ENCODE peak calls at places on chromosomes 7 and 10, in six cellular contexts. X is GM12878, G is K562, M is SK-N-SH, P is A549, Z is HepG2. R is an unnamed sample.

GRCh38 chr10:115047705-115048104 is 45.5 kb upstream of the ATRNL1 start:
- DNase-seq in X (no peak), G (no peak), M (no peak), P (no peak), Z (no peak), R (no peak)

GRCh38 chr7:120833551-120833950 is 24.4 kb downstream of the TSPAN12 start:
- DNase-seq in X (no peak), G (no peak), M (no peak), P (no peak), Z (no peak), R (no peak)

GRCh38 chr7:479948-480499 is 39.6 kb downstream of the PDGFA start:
- DNase-seq in X (no peak), G (peak; percentile 28), M (no peak), P (no peak), Z (no peak), R (no peak)

GRCh38 chr7:16817536-16817935 is 12.7 kb upstream of the AGR2 start:
- DNase-seq in X (no peak), G (no peak), M (no peak), P (peak; percentile 79), Z (no peak), R (peak; percentile 74)

GRCh38 chr7:104327963-104328307 is 468 bp upstream of the LHFPL3 start:
- DNase-seq in X (no peak), G (no peak), M (no peak), P (no peak), Z (no peak), R (no peak)

GRCh38 chr7:138755831-138756590 is 41.8 kb upstream of the TMEM213 start:
- DNase-seq in X (no peak), G (no peak), M (no peak), P (no peak), Z (no peak), R (no peak)

GRCh38 chr7:706721-707120 is 19.8 kb upstream of the DNAAF5 start:
- DNase-seq in X (no peak), G (no peak), M (no peak), P (no peak), Z (no peak), R (no peak)

GRCh38 chr10:103982639-103983038 is 15.7 kb downstream of the SLK start:
- DNase-seq in X (no peak), G (no peak), M (peak; percentile 32), P (peak; percentile 61), Z (peak; percentile 33), R (no peak)

GRCh38 chr7:24825315-24825917 is 68.2 kb upstream of the GSDME start:
- DNase-seq in X (no peak), G (no peak), M (no peak), P (peak; percentile 41), Z (no peak), R (no peak)

GRCh38 chr7:130865408-130866236 is 131.6 kb upstream of the KLF14 start:
- DNase-seq in X (no peak), G (no peak), M (no peak), P (no peak), Z (no peak), R (peak; percentile 61)

GRCh38 chr10:68869623-68870022 is 31.5 kb upstream of the DDX50 start:
- DNase-seq in X (no peak), G (no peak), M (no peak), P (no peak), Z (no peak), R (no peak)

GRCh38 chr10:49600781-49601400 is 9.2 kb upstream of the SLC18A3 start:
- DNase-seq in X (no peak), G (no peak), M (no peak), P (no peak), Z (no peak), R (no peak)

GRCh38 chr7:17144313-17144712 is 154.1 kb upstream of the AHR start:
- DNase-seq in X (no peak), G (no peak), M (no peak), P (peak; percentile 24), Z (no peak), R (peak; percentile 46)

GRCh38 chr7:78489851-78490250 is 691.3 kb downstream of the PHTF2 start:
- DNase-seq in X (no peak), G (no peak), M (no peak), P (no peak), Z (no peak), R (no peak)

GRCh38 chr7:107394831-107395230 is 75.0 kb upstream of the GPR22 start:
- DNase-seq in X (no peak), G (no peak), M (no peak), P (no peak), Z (no peak), R (peak; percentile 72)

GRCh38 chr7:102413071-102413470 is 16.9 kb downstream of the PRKRIP1 start:
- DNase-seq in X (no peak), G (no peak), M (no peak), P (no peak), Z (no peak), R (no peak)

GRCh38 chr7:130908345-130909160 is 174.5 kb upstream of the KLF14 start:
- DNase-seq in X (no peak), G (no peak), M (no peak), P (no peak), Z (no peak), R (peak; percentile 49)

GRCh38 chr10:28684157-28684985 is 7.0 kb downstream of the BAMBI start:
- DNase-seq in X (no peak), G (no peak), M (no peak), P (no peak), Z (no peak), R (no peak)

GRCh38 chr10:34098817-34099567 is 716.1 kb downstream of the PARD3 start:
- DNase-seq in X (no peak), G (no peak), M (no peak), P (no peak), Z (no peak), R (peak; percentile 50)

GRCh38 chr10:80537705-80538480 is at the start of gene SH2D4B:
- DNase-seq in X (no peak), G (no peak), M (peak; percentile 69), P (no peak), Z (no peak), R (no peak)

GRCh38 chr10:47380341-47381215 is 3.5 kb downstream of the ZNF488 start:
- DNase-seq in X (no peak), G (no peak), M (peak; percentile 7), P (no peak), Z (no peak), R (no peak)

GRCh38 chr10:59970396-59971368 is 64.3 kb upstream of the CCDC6 start:
- DNase-seq in X (no peak), G (no peak), M (no peak), P (no peak), Z (no peak), R (no peak)

GRCh38 chr10:132507956-132508490 is 29.6 kb upstream of the INPP5A start:
- DNase-seq in X (no peak), G (no peak), M (peak; percentile 7), P (no peak), Z (no peak), R (no peak)

GRCh38 chr10:84160663-84161362 is 12.8 kb upstream of the GPR15LG start:
- DNase-seq in X (no peak), G (no peak), M (no peak), P (no peak), Z (no peak), R (no peak)

GRCh38 chr7:346116-346898 is 56.3 kb downstream of the FOXL3 start:
- DNase-seq in X (no peak), G (no peak), M (no peak), P (no peak), Z (no peak), R (no peak)

GRCh38 chr10:5159126-5159525 is 25.8 kb downstream of the AKR1C8 start:
- DNase-seq in X (no peak), G (no peak), M (no peak), P (no peak), Z (no peak), R (no peak)
- TF ChIP-seq RFX5 in X (no peak), G (no peak), M (no peak), P (no peak), Z (no peak), R (no peak)

GRCh38 chr10:64486149-64486548 is 964.9 kb downstream of the REEP3 start:
- DNase-seq in X (no peak), G (no peak), M (no peak), P (no peak), Z (no peak), R (peak; percentile 55)
- TF ChIP-seq SMC3 in X (no peak), G (no peak), M (no peak), P (no peak), Z (no peak), R (no peak)

GRCh38 chr10:128473396-128473795 is 347.2 kb upstream of the MKI67 start:
- DNase-seq in X (no peak), G (no peak), M (no peak), P (no peak), Z (no peak), R (no peak)

GRCh38 chr10:128472196-128472595 is 346.0 kb upstream of the MKI67 start:
- DNase-seq in X (no peak), G (no peak), M (no peak), P (no peak), Z (no peak), R (no peak)

GRCh38 chr10:128474571-128474970 is 348.3 kb upstream of the MKI67 start:
- DNase-seq in X (no peak), G (no peak), M (no peak), P (no peak), Z (no peak), R (no peak)

GRCh38 chr10:128476845-128477244 is 350.6 kb upstream of the MKI67 start:
- DNase-seq in X (no peak), G (no peak), M (no peak), P (no peak), Z (no peak), R (no peak)

GRCh38 chr10:128475686-128476410 is 349.6 kb upstream of the MKI67 start:
- DNase-seq in X (no peak), G (no peak), M (no peak), P (no peak), Z (no peak), R (no peak)
- TF ChIP-seq RFX5 in X (no peak), G (no peak), M (no peak), P (no peak), Z (no peak), R (no peak)

GRCh38 chr10:11557967-11558366 is 53.5 kb downstream of the USP6NL start:
- DNase-seq in X (no peak), G (no peak), M (no peak), P (no peak), Z (no peak), R (no peak)

GRCh38 chr10:11562888-11563287 is 48.6 kb downstream of the USP6NL start:
- DNase-seq in X (no peak), G (no peak), M (no peak), P (no peak), Z (no peak), R (no peak)

GRCh38 chr10:11568578-11568977 is 42.9 kb downstream of the USP6NL start:
- DNase-seq in X (no peak), G (no peak), M (no peak), P (no peak), Z (no peak), R (no peak)

GRCh38 chr10:11560076-11560709 is 51.3 kb downstream of the USP6NL start:
- DNase-seq in X (peak; percentile 35), G (no peak), M (no peak), P (peak; percentile 17), Z (no peak), R (peak; percentile 39)

DNA sequence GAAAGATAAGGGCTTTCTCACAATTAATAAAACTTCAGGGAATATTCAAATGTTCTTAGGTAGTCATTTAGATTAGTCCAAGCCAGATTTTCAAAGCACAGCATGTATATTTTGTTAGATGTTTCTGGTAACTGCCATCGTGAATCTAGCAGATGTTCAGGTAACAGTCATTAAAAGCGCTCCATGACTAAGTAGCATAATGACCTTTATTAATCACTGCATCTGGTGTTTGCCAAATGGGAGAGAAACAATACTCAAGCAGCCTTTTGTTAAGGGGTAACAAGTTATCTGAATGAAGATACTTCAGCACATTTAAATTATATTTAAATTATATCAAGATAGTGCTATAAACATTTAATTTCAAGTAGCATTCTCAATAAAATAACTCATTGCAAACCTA is 47.5 kb downstream of the USP6NL start:
- DNase-seq in X (no peak), G (no peak), M (no peak), P (no peak), Z (no peak), R (no peak)
- TF ChIP-seq SMC3 in X (no peak), G (no peak), M (no peak), P (no peak), Z (no peak), R (no peak)

R was measured in IMR-90.